ENCODE peak calls at places on chromosomes 12 and 14, in four cellular contexts. Q is NCI-H2171 treated with DMSO at 0.1 percent for 48 hours, N is NCI-H748 treated with DMSO at 0.1 percent for 48 hours, X is kidney epithelial cell. V is an unnamed sample.
A peak's percentile ranks its signal among the peaks of the same experiment; 100 is the strongest.

GRCh38 chr14:39229601-39230110 is 4.1 kb upstream of the MIA2 start:
- DNase-seq in Q (no peak), N (no peak), X (no peak), V (no peak)

GRCh38 chr14:67690011-67690410 is 5.6 kb downstream of the RDH11 start:
- DNase-seq in Q (no peak), N (no peak), X (no peak), V (no peak)

GRCh38 chr12:101997102-101997501 is 64.7 kb downstream of the WASHC3 start:
- DNase-seq in Q (no peak), N (no peak), X (no peak), V (no peak)

GRCh38 chr12:93041416-93041815 is 112.3 kb upstream of the EEA1 start:
- DNase-seq in Q (no peak), N (no peak), X (no peak), V (no peak)

GRCh38 chr12:66514581-66514980 is 164.3 kb downstream of the GRIP1 start:
- DNase-seq in Q (no peak), N (no peak), X (no peak), V (no peak)

GRCh38 chr12:13278249-13278787 is 81.8 kb downstream of the EMP1 start:
- DNase-seq in Q (peak; percentile 32), N (no peak), X (peak; percentile 16), V (no peak)

GRCh38 chr12:52168019-52168717 is 23.6 kb downstream of the KRT80 start:
- DNase-seq in Q (no peak), N (no peak), X (no peak), V (no peak)

GRCh38 chr14:41476526-41476925 is 130.2 kb upstream of the LRFN5 start:
- DNase-seq in Q (peak; percentile 15), N (no peak), X (peak; percentile 47), V (no peak)

GRCh38 chr14:81276699-81277069 is 55.9 kb upstream of the GTF2A1 start:
- DNase-seq in Q (no peak), N (no peak), X (no peak), V (no peak)

GRCh38 chr12:95114766-95115450 is 41.5 kb upstream of the NR2C1 start:
- DNase-seq in Q (no peak), N (no peak), X (no peak), V (peak; percentile 59)

GRCh38 chr14:24367506-24368214 is at the start of gene NFATC4:
- DNase-seq in Q (peak; percentile 96), N (no peak), X (peak; percentile 72), V (no peak)

GRCh38 chr12:98696036-98696646 is 51.1 kb downstream of the APAF1 start:
- DNase-seq in Q (no peak), N (no peak), X (no peak), V (no peak)

GRCh38 chr14:72457641-72458040 is 436.3 kb downstream of the DPF3 start:
- DNase-seq in Q (no peak), N (no peak), X (no peak), V (no peak)

GRCh38 chr14:104348741-104349140 is 210.4 kb downstream of the KIF26A start:
- DNase-seq in Q (no peak), N (no peak), X (no peak), V (no peak)

GRCh38 chr12:121579190-121579791 is 1.5 kb downstream of the KDM2B start:
- DNase-seq in Q (peak; percentile 23), N (no peak), X (no peak), V (no peak)

GRCh38 chr12:66678640-66679268 is at the start of gene GRIP1:
- DNase-seq in Q (no peak), N (peak; percentile 56), X (no peak), V (no peak)

GRCh38 chr14:64612021-64612380 is 62.2 kb downstream of the PPP1R36 start:
- DNase-seq in Q (no peak), N (no peak), X (peak; percentile 47), V (no peak)

GRCh38 chr14:75876526-75876925 is 105.3 kb downstream of the TGFB3 start:
- DNase-seq in Q (no peak), N (no peak), X (no peak), V (no peak)

GRCh38 chr12:14605401-14605989 is 37.8 kb upstream of the PLBD1 start:
- DNase-seq in Q (no peak), N (peak; percentile 15), X (no peak), V (no peak)

GRCh38 chr14:96627811-96628775 is 125.9 kb downstream of the PAPOLA start:
- DNase-seq in Q (no peak), N (no peak), X (no peak), V (no peak)

GRCh38 chr14:69101331-69101826 is 51.5 kb downstream of the DCAF5 start:
- DNase-seq in Q (peak; percentile 3), N (no peak), X (no peak), V (no peak)

GRCh38 chr12:40775681-40776080 is 83.4 kb downstream of the CNTN1 start:
- DNase-seq in Q (no peak), N (no peak), X (no peak), V (no peak)

GRCh38 chr14:93686313-93686712 is 102.0 kb downstream of the PRIMA1 start:
- DNase-seq in Q (no peak), N (no peak), X (no peak), V (no peak)

GRCh38 chr12:57097554-57097835 is 8.6 kb downstream of the NAB2 start:
- DNase-seq in Q (no peak), N (no peak), X (no peak), V (no peak)

GRCh38 chr12:80262372-80263170 is 163.2 kb downstream of the OTOGL start:
- DNase-seq in Q (no peak), N (no peak), X (peak; percentile 44), V (no peak)

GRCh38 chr14:20436363-20436755 is 393 bp upstream of the KLHL33 start:
- DNase-seq in Q (no peak), N (no peak), X (no peak), V (no peak)

GRCh38 chr12:115232455-115233156 is 548.6 kb upstream of the TBX3 start:
- DNase-seq in Q (no peak), N (no peak), X (no peak), V (no peak)

GRCh38 chr12:22982635-22983034 is 357.7 kb downstream of the ETNK1 start:
- DNase-seq in Q (no peak), N (peak; percentile 3), X (no peak), V (no peak)

GRCh38 chr12:113071427-113072112 is 15.0 kb downstream of the DTX1 start:
- DNase-seq in Q (peak; percentile 55), N (peak; percentile 68), X (no peak), V (no peak)

GRCh38 chr14:102829106-102829505 is 51.9 kb downstream of the TRAF3 start:
- DNase-seq in Q (no peak), N (no peak), X (no peak), V (no peak)